ENCODE peak calls at places on chromosomes 1 and 21, in five cellular contexts. J is upper lobe of left lung, N is A172, I is choroid plexus epithelial cell, F is PC-9. C is an unnamed sample.

GRCh38 chr1:105874621-105875020 is 1181.9 kb upstream of the PRMT6 start:
- DNase-seq in J (no peak), N (no peak), I (no peak), F (no peak), C (no peak)

GRCh38 chr21:46634427-46634826 is 1.0 kb upstream of the PRMT2 start:
- DNase-seq in J (no peak), N (peak), I (no peak), F (peak), C (no peak)

GRCh38 chr1:107972367-107972766 is 7.4 kb upstream of the VAV3 start:
- DNase-seq in J (no peak), N (no peak), I (no peak), F (no peak), C (no peak)

GRCh38 chr1:85847356-85847755 is 139.1 kb upstream of the ZNHIT6 start:
- DNase-seq in J (no peak), N (no peak), I (no peak), F (no peak), C (no peak)

GRCh38 chr1:201582977-201583376 is 44.0 kb downstream of the NAV1 start:
- DNase-seq in J (no peak), N (no peak), I (no peak), F (no peak), C (no peak)

GRCh38 chr1:196897158-196897828 is 9.4 kb downstream of the CFHR4 start:
- DNase-seq in J (no peak), N (no peak), I (peak), F (no peak), C (no peak)

GRCh38 chr1:161730050-161730564 is 8.8 kb downstream of the FCRLB start:
- DNase-seq in J (no peak), N (peak), I (peak), F (no peak), C (no peak)

GRCh38 chr21:43864313-43864805 is 664 bp upstream of the AGPAT3 start:
- DNase-seq in J (no peak), N (no peak), I (no peak), F (peak), C (no peak)

GRCh38 chr21:45724994-45725843 is 81.7 kb downstream of the PCBP3 start:
- DNase-seq in J (no peak), N (no peak), I (no peak), F (no peak), C (no peak)

GRCh38 chr21:26834181-26834945 is 10.8 kb downstream of the ADAMTS1 start:
- DNase-seq in J (no peak), N (no peak), I (peak), F (no peak), C (no peak)

GRCh38 chr1:244350027-244350426 is 101.7 kb downstream of the ADSS2 start:
- DNase-seq in J (no peak), N (no peak), I (no peak), F (no peak), C (no peak)

GRCh38 chr21:27213328-27213727 is 246.4 kb upstream of the ADAMTS5 start:
- DNase-seq in J (no peak), N (no peak), I (peak), F (no peak), C (no peak)

GRCh38 chr1:51859333-51859732 is 19.2 kb downstream of the NRDC start:
- DNase-seq in J (no peak), N (no peak), I (no peak), F (no peak), C (no peak)

GRCh38 chr21:15653710-15654109 is 76.1 kb upstream of the USP25 start:
- DNase-seq in J (no peak), N (no peak), I (no peak), F (no peak), C (no peak)

GRCh38 chr1:65002156-65002507 is 35.8 kb upstream of the JAK1 start:
- DNase-seq in J (peak), N (no peak), I (no peak), F (no peak), C (no peak)

GRCh38 chr1:51673279-51673678 is 56.4 kb downstream of the OSBPL9 start:
- DNase-seq in J (no peak), N (no peak), I (no peak), F (no peak), C (no peak)

GRCh38 chr1:183236158-183236725 is 50.2 kb downstream of the LAMC2 start:
- DNase-seq in J (no peak), N (no peak), I (no peak), F (no peak), C (no peak)

GRCh38 chr1:113390871-113391642 is 742 bp downstream of the MAGI3 start:
- DNase-seq in J (peak), N (peak), I (no peak), F (peak), C (peak)

GRCh38 chr1:236168716-236169429 is 26.5 kb downstream of the GPR137B start:
- DNase-seq in J (peak), N (peak), I (peak), F (no peak), C (no peak)